ENCODE peak calls at places on chromosomes 16 and 17, in five cellular contexts. M is left lung, F is upper lobe of right lung, V is psoas muscle, R is aorta. P is an unnamed sample.

GRCh38 chr16:26195225-26195624 is 503.5 kb downstream of the HS3ST4 start:
- DNase-seq in M (no peak), V (no peak), R (no peak), F (no peak), P (no peak)

GRCh38 chr16:63466-63865 is 9.0 kb downstream of the RHBDF1 start:
- DNase-seq in R (no peak), V (peak; percentile 18), M (peak; percentile 64), F (no peak), P (peak; percentile 31)

GRCh38 chr17:29579866-29580771 is 9.3 kb downstream of the GIT1 start:
- DNase-seq in F (peak; percentile 92), R (peak; percentile 96), V (peak; percentile 88), M (peak; percentile 96), P (peak; percentile 77)

GRCh38 chr17:28242791-28243190 is 76.2 kb upstream of the TMEM97 start:
- DNase-seq in R (no peak), F (no peak), M (no peak), V (no peak), P (no peak)

GRCh38 chr16:66409156-66409555 is 17.9 kb upstream of the BEAN1 start:
- DNase-seq in R (no peak), V (no peak), M (no peak), F (no peak), P (no peak)

GRCh38 chr17:57570740-57571344 is 174.3 kb downstream of the CCDC182 start:
- DNase-seq in M (peak; percentile 30), R (peak; percentile 67), F (no peak), V (no peak), P (no peak)

GRCh38 chr16:28609631-28610594 is at the start of gene SULT1A1:
- DNase-seq in F (peak; percentile 92), R (peak; percentile 75), V (peak; percentile 41), M (peak; percentile 90), P (peak; percentile 88)

GRCh38 chr17:14197582-14197981 is 39.1 kb downstream of the CDRT15 start:
- DNase-seq in R (no peak), F (no peak), M (no peak), V (no peak), P (no peak)

GRCh38 chr16:56608876-56609462 is 585 bp downstream of the MT2A start:
- DNase-seq in R (no peak), M (no peak), F (no peak), V (peak; percentile 34), P (peak; percentile 37)

GRCh38 chr17:47686276-47686635 is 7.7 kb upstream of the TBKBP1 start:
- DNase-seq in M (no peak), V (no peak), F (no peak), R (no peak), P (no peak)

GRCh38 chr16:24409045-24409444 is 130.3 kb upstream of the RBBP6 start:
- DNase-seq in R (no peak), F (no peak), V (no peak), M (no peak), P (no peak)

GRCh38 chr16:68263559-68264127 is 683 bp upstream of the SLC7A6 start:
- DNase-seq in V (no peak), R (no peak), M (no peak), F (no peak), P (no peak)

GRCh38 chr16:50303041-50303604 is 36.8 kb downstream of the ADCY7 start:
- DNase-seq in R (peak; percentile 21), V (no peak), M (peak; percentile 37), F (peak; percentile 53), P (no peak)

GRCh38 chr17:60926466-60927183 is 249.0 kb downstream of the BCAS3 start:
- DNase-seq in R (no peak), M (no peak), F (no peak), V (no peak), P (no peak)

GRCh38 chr17:40980594-40980993 is 3.5 kb downstream of the KRT40 start:
- DNase-seq in M (no peak), V (peak; percentile 17), F (no peak), R (no peak), P (no peak)

GRCh38 chr17:8965394-8966168 is at the start of gene PIK3R5:
- DNase-seq in F (peak; percentile 86), R (peak; percentile 86), M (peak; percentile 95), V (peak; percentile 48), P (peak; percentile 87)

GRCh38 chr17:56893503-56893902 is 20.3 kb downstream of the TRIM25 start:
- DNase-seq in R (no peak), M (no peak), V (no peak), F (no peak), P (no peak)

GRCh38 chr17:11836508-11836907 is 160.8 kb downstream of the ZNF18 start:
- DNase-seq in V (no peak), M (no peak), R (no peak), F (no peak), P (no peak)

GRCh38 chr16:4109250-4109736 is 6.9 kb downstream of the ADCY9 start:
- DNase-seq in V (no peak), M (no peak), R (no peak), F (no peak), P (no peak)

GRCh38 chr16:75479421-75479990 is 15.0 kb upstream of the TMEM170A start:
- DNase-seq in R (no peak), M (peak; percentile 72), F (no peak), V (no peak), P (no peak)

GRCh38 chr17:17539591-17539990 is 43.4 kb upstream of the RASD1 start:
- DNase-seq in R (no peak), V (peak; percentile 10), F (no peak), M (peak; percentile 52), P (no peak)

GRCh38 chr16:65833171-65833871 is 533.2 kb upstream of the CDH5 start:
- DNase-seq in V (no peak), F (no peak), R (no peak), M (no peak), P (no peak)

GRCh38 chr17:34567665-34568064 is 11.7 kb upstream of the TMEM132E start:
- DNase-seq in R (no peak), M (no peak), F (no peak), V (no peak), P (no peak)

GRCh38 chr16:81076566-81077076 is 417 bp downstream of the C16orf46 start:
- DNase-seq in F (peak; percentile 96), M (peak; percentile 97), V (peak; percentile 89), R (peak; percentile 97), P (peak; percentile 92)

GRCh38 chr17:4043862-4044261 is 79.6 kb upstream of the ATP2A3 start:
- DNase-seq in F (no peak), R (no peak), M (no peak), V (no peak), P (no peak)

GRCh38 chr16:89118361-89119061 is 24.9 kb downstream of the ACSF3 start:
- DNase-seq in V (peak; percentile 20), F (peak; percentile 50), R (peak; percentile 48), M (peak; percentile 68), P (no peak)

GRCh38 chr16:48444574-48444973 is 59.4 kb upstream of the SIAH1 start:
- DNase-seq in R (no peak), F (no peak), V (peak; percentile 47), M (no peak), P (no peak)

GRCh38 chr17:11290814-11291213 is 49.8 kb downstream of the SHISA6 start:
- DNase-seq in M (no peak), F (no peak), V (no peak), R (no peak), P (no peak)

GRCh38 chr17:75455896-75456416 is 479 bp upstream of the TMEM94 start:
- DNase-seq in F (no peak), M (no peak), R (no peak), V (peak; percentile 32), P (no peak)
- H3K4me3 ChIP-seq in F (peak overlapping the region; percentile 99), M (peak overlapping the region; percentile 89), R (peak overlapping the region; percentile 67), V (peak overlapping the region; percentile 95), P (peak overlapping the region; percentile 82)

DNA sequence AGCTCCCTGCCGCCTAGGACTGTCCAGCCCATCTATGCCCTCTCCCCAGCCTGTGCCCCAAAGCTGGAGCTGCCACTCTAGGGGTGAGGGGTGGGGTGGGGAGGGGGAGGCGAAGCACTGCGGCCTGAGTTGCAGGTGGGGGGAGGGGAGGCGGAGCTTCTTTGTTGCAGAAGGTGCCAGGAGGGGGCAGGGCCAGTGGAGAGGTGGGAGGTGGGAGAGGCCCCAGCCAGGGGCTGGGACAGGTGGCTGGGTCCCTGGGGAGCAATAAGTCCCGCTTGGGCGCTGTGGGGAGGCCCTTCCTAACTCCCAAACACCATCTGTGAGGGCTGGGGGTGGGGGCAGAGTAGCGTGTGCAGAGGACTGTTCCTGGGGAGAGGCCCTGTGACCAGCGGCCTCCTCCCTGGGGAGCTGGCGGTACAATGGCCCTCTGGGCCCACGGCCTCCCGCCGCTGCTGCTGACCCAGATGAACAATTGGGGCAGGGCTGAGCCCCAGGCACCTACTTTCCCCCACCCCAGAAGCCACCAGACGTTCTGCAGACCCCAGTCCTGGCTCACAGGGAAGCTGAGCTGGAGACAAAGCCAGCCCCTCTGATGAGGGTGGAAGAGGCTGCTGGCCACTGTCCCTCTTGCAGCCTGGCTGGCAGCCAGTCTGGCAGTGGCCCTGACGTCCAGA is 2.2 kb upstream of the NTN3 start:
- DNase-seq in R (no peak), V (no peak), F (no peak), M (no peak), P (no peak)
- H3K4me1 ChIP-seq in R (no peaks in the 10 kb centered on the region), V (peaks cover 30% of the 10 kb centered on the region), F (peaks cover 36% of the 10 kb centered on the region), M (peaks cover 58% of the 10 kb centered on the region), P (no peaks in the 10 kb centered on the region)

DNA sequence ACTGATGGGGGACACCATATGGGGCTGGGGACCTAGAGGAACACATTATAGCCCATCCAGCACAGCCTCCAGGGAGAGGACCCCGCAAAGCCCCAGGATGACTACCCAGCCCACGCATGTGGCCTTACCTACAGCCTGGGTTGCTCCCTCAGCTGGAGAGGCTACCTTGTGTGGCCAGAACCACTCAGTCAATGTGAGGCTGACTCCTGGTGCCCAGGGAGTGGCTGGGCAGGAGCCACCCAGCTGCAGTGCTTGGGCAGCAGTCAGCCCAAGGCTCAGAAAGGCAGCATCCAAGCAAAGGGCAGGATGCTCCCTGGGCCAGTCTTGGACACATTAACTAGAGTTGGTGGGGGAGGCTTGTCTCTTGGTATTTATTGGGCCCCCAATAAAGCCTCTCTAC is 246.2 kb downstream of the RBFOX3 start:
- DNase-seq in R (no peak), V (no peak), F (no peak), M (peak; percentile 27), P (no peak)
- H3K27me3 ChIP-seq in R (peaks cover 2% of the 10 kb centered on the region), V (no peaks in the 10 kb centered on the region), F (peaks cover 35% of the 10 kb centered on the region), M (no peaks in the 10 kb centered on the region), P (no peaks in the 10 kb centered on the region)

GRCh38 chr17:50198026-50198669 is 3.3 kb downstream of the COL1A1 start:
- DNase-seq in M (no peak), R (peak; percentile 80), V (peak; percentile 58), F (no peak), P (peak; percentile 76)
- H3K4me3 ChIP-seq in M (peak overlapping the region; percentile 49), R (no peak overlapping the region), V (no peak overlapping the region), F (no peak overlapping the region), P (no peak overlapping the region)